ENCODE peak calls at places on chromosomes 3 and 15, in five cellular contexts. S is GM13977, H is kidney, O is AG04450, Z is mesothelial cell of epicardium. Q is an unnamed sample.

GRCh38 chr3:12901631-12902045 is 60.3 kb upstream of the RPL32 start:
- DNase-seq in S (no peak), H (peak), O (no peak), Z (no peak), Q (no peak)

GRCh38 chr3:161500057-161500836 is 3.6 kb downstream of the OTOL1 start:
- DNase-seq in S (no peak), H (no peak), O (no peak), Z (no peak), Q (no peak)

GRCh38 chr3:50592568-50592967 is 19.0 kb downstream of the CISH start:
- DNase-seq in S (no peak), H (no peak), O (no peak), Z (no peak), Q (no peak)

GRCh38 chr3:52561028-52561749 is 24.8 kb downstream of the UQCC5 start:
- DNase-seq in S (no peak), H (no peak), O (no peak), Z (no peak), Q (no peak)

GRCh38 chr3:8563597-8563996 is 62.0 kb downstream of the LMCD1 start:
- DNase-seq in S (no peak), H (no peak), O (no peak), Z (no peak), Q (no peak)

GRCh38 chr15:60077581-60078359 is 73.7 kb downstream of the FOXB1 start:
- DNase-seq in S (no peak), H (no peak), O (no peak), Z (no peak), Q (no peak)

GRCh38 chr15:57554063-57554820 is 37.5 kb upstream of the MYZAP start:
- DNase-seq in S (no peak), H (no peak), O (no peak), Z (no peak), Q (no peak)

GRCh38 chr15:88623061-88623460 is 1.9 kb downstream of the AEN start:
- DNase-seq in S (no peak), H (no peak), O (peak), Z (no peak), Q (no peak)

GRCh38 chr15:81106560-81106959 is 27.5 kb upstream of the CFAP161 start:
- DNase-seq in S (peak), H (no peak), O (peak), Z (no peak), Q (no peak)

GRCh38 chr3:118850687-118851086 is 184.0 kb downstream of the IGSF11 start:
- DNase-seq in S (no peak), H (no peak), O (no peak), Z (no peak), Q (no peak)

GRCh38 chr3:118842147-118842863 is 192.3 kb downstream of the IGSF11 start:
- DNase-seq in S (no peak), H (no peak), O (no peak), Z (no peak), Q (no peak)

GRCh38 chr3:118846176-118846575 is 188.5 kb downstream of the IGSF11 start:
- DNase-seq in S (no peak), H (no peak), O (no peak), Z (no peak), Q (no peak)
- TF ChIP-seq CTCF in S (no peak), H (no peak), O (no peak), Z (no peak), Q (no peak)

GRCh38 chr3:190053919-190054672 is 66.6 kb downstream of the P3H2 start:
- DNase-seq in S (no peak), H (no peak), O (no peak), Z (no peak), Q (no peak)
- TF ChIP-seq CTCF in S (no peak), H (no peak), O (no peak), Z (peak), Q (no peak)

DNA sequence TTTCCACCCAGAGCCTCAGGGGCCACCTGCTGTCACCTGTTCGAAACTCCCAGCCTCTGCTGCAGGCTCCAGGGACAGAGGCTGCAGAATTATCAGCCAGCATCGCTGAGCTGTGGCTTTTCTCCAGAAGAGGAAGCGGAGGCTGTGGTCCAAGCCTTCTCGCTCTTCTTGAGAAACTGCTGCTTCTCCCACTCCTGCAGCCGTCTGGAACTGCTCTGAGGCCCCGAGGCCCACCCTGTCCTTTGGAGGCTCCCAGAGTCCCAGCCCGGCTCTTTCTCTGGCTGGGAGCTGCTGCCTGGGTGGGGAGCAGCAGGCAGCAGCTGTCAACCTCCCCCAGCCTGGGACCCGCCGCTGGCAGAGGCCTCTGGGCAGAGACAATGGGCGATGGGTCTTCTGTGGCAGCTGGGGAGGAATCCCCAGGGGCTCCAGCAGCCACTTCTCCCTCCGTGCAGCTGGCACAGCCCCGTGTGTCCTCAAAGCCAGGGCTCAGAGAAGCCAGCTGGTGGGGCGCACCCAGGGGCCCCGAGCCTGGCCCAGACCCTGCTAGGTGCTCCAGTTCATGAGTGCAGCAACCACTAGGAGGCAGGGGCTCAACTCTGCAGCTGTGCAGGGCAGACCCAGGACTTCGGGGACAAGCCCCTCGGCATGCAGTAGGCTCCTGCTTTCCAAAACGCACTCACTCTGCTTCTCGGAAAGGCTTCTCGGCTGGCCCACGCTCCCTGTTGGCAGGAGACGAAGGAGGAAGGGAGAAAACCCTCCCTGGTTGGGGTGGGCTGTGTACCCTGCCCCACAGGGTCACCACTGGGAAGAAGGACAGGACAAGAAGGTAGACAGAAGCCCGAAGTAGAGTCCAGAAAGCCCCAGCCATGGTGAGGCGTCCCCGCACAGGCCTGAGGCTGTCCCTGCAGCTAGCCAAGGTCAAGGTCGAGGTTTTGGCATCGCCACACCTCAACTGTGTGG is 49.9 kb upstream of the FURIN start:
- DNase-seq in S (peak), H (no peak), O (no peak), Z (no peak), Q (peak)
- TF ChIP-seq CTCF in S (peak), H (no peak), O (peak), Z (no peak), Q (no peak)

GRCh38 chr3:112499328-112499727 is at the start of gene BTLA:
- DNase-seq in S (no peak), H (no peak), O (no peak), Z (no peak), Q (no peak)
- TF ChIP-seq CTCF in S (no peak), H (no peak), O (no peak), Z (no peak), Q (no peak)

DNA sequence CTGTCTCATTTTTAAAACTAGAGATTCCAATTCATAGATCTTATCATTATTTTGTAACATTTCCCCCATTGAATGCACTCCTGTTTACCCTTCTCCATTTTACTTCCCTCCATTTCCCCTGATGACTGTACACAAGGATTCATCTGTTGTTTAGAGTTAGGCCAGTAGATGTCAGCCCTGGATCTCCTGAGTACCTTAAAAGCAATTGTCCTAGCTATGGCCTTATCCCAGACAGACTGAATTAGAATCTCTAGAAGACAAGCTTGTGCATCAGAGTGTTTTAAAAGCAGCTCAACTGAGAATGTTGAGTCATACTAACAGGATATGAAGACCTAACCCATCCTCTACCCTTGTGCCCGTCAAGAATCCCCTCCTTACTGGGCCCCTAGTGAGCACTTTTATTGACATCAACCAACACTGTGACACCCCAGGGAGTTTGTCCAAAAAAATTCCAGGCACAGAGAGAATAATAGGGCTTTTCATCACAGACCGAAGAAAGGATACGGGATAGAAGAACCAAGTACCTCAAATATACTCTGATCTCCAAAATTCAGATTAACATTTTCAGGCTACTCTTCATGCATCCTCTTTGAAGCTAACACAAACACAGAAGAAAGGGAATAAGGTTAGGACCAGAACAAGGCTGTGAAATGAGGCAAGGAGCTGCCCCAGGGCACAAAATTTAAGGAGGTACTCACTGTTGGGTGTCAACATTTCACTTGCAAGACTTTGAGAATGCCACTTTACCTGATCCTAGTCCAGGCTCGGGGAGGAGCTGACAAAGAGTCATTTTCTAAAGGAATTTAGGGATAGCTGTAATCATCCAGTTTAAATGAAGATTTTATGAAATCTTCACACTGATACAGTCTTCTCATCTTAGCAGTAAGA is 17.1 kb downstream of the ZBED2 start:
- DNase-seq in S (peak), H (no peak), O (peak), Z (no peak), Q (no peak)
- TF ChIP-seq CTCF in S (peak), H (peak), O (peak), Z (no peak), Q (peak)

DNA sequence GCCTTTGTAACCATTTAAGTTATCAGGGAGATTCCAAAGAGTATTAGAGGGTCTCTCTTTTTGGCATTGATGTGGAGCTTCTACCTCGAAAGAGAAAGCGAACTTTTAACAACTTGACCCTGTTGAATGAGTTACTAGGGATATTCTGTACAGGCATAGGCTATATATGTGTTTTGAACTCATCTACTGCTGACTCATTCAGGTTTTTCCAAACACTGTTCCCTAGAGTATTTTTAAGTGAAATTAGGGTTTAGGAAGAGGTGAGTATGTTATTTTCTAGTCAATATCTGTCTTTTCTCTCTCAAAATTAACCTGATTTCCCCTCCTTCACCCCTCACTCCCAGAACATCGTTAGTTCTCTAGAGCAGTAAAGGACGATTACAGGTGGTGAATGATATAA is 228.1 kb upstream of the C2CD4B start:
- DNase-seq in S (no peak), H (no peak), O (no peak), Z (no peak), Q (no peak)
- TF ChIP-seq CTCF in S (no peak), H (no peak), O (no peak), Z (no peak), Q (no peak)

DNA sequence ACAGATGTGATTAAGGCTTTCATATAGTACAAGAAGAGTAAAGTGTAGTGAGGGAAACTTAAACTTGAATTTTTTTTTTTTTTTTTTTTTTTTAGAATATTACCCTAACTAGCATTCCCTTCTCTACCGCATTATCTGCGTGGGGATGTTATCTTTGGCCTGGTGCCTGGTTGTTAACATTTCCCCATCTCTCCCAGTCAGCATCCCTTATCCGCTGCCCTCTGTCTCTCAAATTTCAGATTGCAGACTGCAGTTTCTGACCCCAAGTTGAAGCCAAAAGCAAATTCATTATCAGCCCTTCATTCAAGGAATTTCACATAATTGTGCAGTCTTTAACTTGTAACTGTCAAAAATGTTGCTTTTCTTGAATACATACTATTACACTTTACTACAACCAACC is 353.0 kb downstream of the PLOD2 start:
- DNase-seq in S (no peak), H (no peak), O (no peak), Z (peak), Q (no peak)
- TF ChIP-seq CTCF in S (peak), H (no peak), O (peak), Z (peak), Q (peak)

DNA sequence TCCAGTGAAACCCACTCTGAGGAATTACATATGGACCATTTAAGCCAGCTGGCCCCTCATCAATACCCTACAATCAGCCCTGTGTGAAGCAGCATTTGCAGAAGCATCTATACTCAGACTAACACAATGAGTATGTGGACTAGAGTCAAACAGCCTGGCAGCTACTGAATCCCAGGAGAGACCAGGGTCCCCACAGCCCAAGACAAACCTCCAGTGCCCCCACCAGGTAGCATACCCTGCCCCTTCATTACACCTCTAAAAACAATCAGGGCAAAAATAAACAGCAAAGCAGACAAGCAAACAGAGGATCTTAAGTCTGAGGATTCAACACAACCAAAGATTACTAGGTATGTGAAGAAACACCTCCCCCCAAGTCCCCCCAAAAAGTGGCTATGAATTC is 157.4 kb downstream of the LEKR1 start:
- DNase-seq in S (no peak), H (no peak), O (no peak), Z (no peak), Q (no peak)
- TF ChIP-seq CTCF in S (no peak), H (no peak), O (no peak), Z (no peak), Q (no peak)

GRCh38 chr3:36942632-36943248 is 2.1 kb downstream of the TRANK1 start:
- DNase-seq in S (no peak), H (no peak), O (no peak), Z (no peak), Q (no peak)

GRCh38 chr3:36943601-36944000 is 1.3 kb downstream of the TRANK1 start:
- DNase-seq in S (no peak), H (no peak), O (no peak), Z (no peak), Q (no peak)

GRCh38 chr3:36945326-36945980 is 599 bp upstream of the TRANK1 start:
- DNase-seq in S (no peak), H (no peak), O (no peak), Z (no peak), Q (no peak)

GRCh38 chr3:36944641-36945270 is at the start of gene TRANK1:
- DNase-seq in S (peak), H (peak), O (no peak), Z (no peak), Q (peak)

GRCh38 chr3:36944012-36944640 is 728 bp downstream of the TRANK1 start:
- DNase-seq in S (peak), H (peak), O (no peak), Z (peak), Q (peak)
- TF ChIP-seq CTCF in S (no peak), H (no peak), O (peak), Z (no peak), Q (peak)